ENCODE peak calls at places on chromosomes 12 and 14, in five cellular contexts. One of them, this sample, is unnamed.

GRCh38 chr14:101496779-101497420 is 64.4 kb upstream of the DIO3 start:
- DNase-seq in small intestine: no peak
- DNase-seq in fibroblast of the aortic adventitia: no peak
- DNase-seq in AG10803: no peak
- DNase-seq in psoas muscle: no peak
- DNase-seq in this sample: no peak

GRCh38 chr12:50112456-50113218 is 601 bp downstream of the COX14 start:
- DNase-seq in small intestine: peak; percentile 71
- DNase-seq in fibroblast of the aortic adventitia: no peak
- DNase-seq in AG10803: no peak
- DNase-seq in psoas muscle: no peak
- DNase-seq in this sample: no peak

GRCh38 chr12:121828826-121829225 is 25.0 kb downstream of the SETD1B start:
- DNase-seq in small intestine: no peak
- DNase-seq in fibroblast of the aortic adventitia: no peak
- DNase-seq in AG10803: no peak
- DNase-seq in psoas muscle: no peak
- DNase-seq in this sample: no peak

GRCh38 chr14:103136388-103137271 is 13.4 kb downstream of the TNFAIP2 start:
- DNase-seq in small intestine: no peak
- DNase-seq in fibroblast of the aortic adventitia: peak; percentile 58
- DNase-seq in AG10803: peak; percentile 57
- DNase-seq in psoas muscle: peak; percentile 64
- DNase-seq in this sample: no peak

GRCh38 chr14:35669782-35670181 is 135.8 kb downstream of the INSM2 start:
- DNase-seq in small intestine: peak; percentile 22
- DNase-seq in fibroblast of the aortic adventitia: peak; percentile 5
- DNase-seq in AG10803: peak; percentile 1
- DNase-seq in psoas muscle: no peak
- DNase-seq in this sample: no peak

GRCh38 chr12:98883231-98883630 is 238.1 kb downstream of the APAF1 start:
- DNase-seq in small intestine: no peak
- DNase-seq in fibroblast of the aortic adventitia: no peak
- DNase-seq in AG10803: no peak
- DNase-seq in psoas muscle: no peak
- DNase-seq in this sample: no peak

GRCh38 chr12:42541965-42542364 is 47.6 kb downstream of the PRICKLE1 start:
- DNase-seq in small intestine: no peak
- DNase-seq in fibroblast of the aortic adventitia: peak; percentile 15
- DNase-seq in AG10803: no peak
- DNase-seq in psoas muscle: no peak
- DNase-seq in this sample: no peak

GRCh38 chr14:24443053-24443683 is 592 bp upstream of the SDR39U1 start:
- DNase-seq in small intestine: no peak
- DNase-seq in fibroblast of the aortic adventitia: no peak
- DNase-seq in AG10803: no peak
- DNase-seq in psoas muscle: no peak
- DNase-seq in this sample: no peak

GRCh38 chr12:47715393-47715876 is 9.6 kb upstream of the RPAP3 start:
- DNase-seq in small intestine: peak; percentile 83
- DNase-seq in fibroblast of the aortic adventitia: peak; percentile 92
- DNase-seq in AG10803: peak; percentile 83
- DNase-seq in psoas muscle: peak; percentile 76
- DNase-seq in this sample: peak; percentile 74

GRCh38 chr12:95204141-95204866 is 13.0 kb downstream of the FGD6 start:
- DNase-seq in small intestine: peak; percentile 49
- DNase-seq in fibroblast of the aortic adventitia: peak; percentile 81
- DNase-seq in AG10803: peak; percentile 84
- DNase-seq in psoas muscle: no peak
- DNase-seq in this sample: no peak

GRCh38 chr12:25852792-25853191 is 105.7 kb upstream of the RASSF8 start:
- DNase-seq in small intestine: no peak
- DNase-seq in fibroblast of the aortic adventitia: no peak
- DNase-seq in AG10803: no peak
- DNase-seq in psoas muscle: no peak
- DNase-seq in this sample: no peak

GRCh38 chr14:53613404-53614253 is 343.0 kb downstream of the BMP4 start:
- DNase-seq in small intestine: peak; percentile 83
- DNase-seq in fibroblast of the aortic adventitia: no peak
- DNase-seq in AG10803: no peak
- DNase-seq in psoas muscle: no peak
- DNase-seq in this sample: no peak

GRCh38 chr12:115468087-115468510 is 784.1 kb upstream of the TBX3 start:
- DNase-seq in small intestine: peak; percentile 98
- DNase-seq in fibroblast of the aortic adventitia: peak; percentile 30
- DNase-seq in AG10803: no peak
- DNase-seq in psoas muscle: no peak
- DNase-seq in this sample: no peak

GRCh38 chr12:42691991-42692557 is 102.5 kb upstream of the PRICKLE1 start:
- DNase-seq in small intestine: peak; percentile 19
- DNase-seq in fibroblast of the aortic adventitia: peak; percentile 30
- DNase-seq in AG10803: no peak
- DNase-seq in psoas muscle: no peak
- DNase-seq in this sample: no peak

GRCh38 chr14:89504602-89505320 is 87.7 kb upstream of the FOXN3 start:
- DNase-seq in small intestine: no peak
- DNase-seq in fibroblast of the aortic adventitia: peak; percentile 55
- DNase-seq in AG10803: peak; percentile 91
- DNase-seq in psoas muscle: no peak
- DNase-seq in this sample: no peak

GRCh38 chr12:132461526-132461925 is 28.4 kb upstream of the FBRSL1 start:
- DNase-seq in small intestine: no peak
- DNase-seq in fibroblast of the aortic adventitia: no peak
- DNase-seq in AG10803: no peak
- DNase-seq in psoas muscle: no peak
- DNase-seq in this sample: no peak

GRCh38 chr12:127760996-127761395 is 506.0 kb upstream of the TMEM132C start:
- DNase-seq in small intestine: no peak
- DNase-seq in fibroblast of the aortic adventitia: no peak
- DNase-seq in AG10803: no peak
- DNase-seq in psoas muscle: no peak
- DNase-seq in this sample: no peak

DNA sequence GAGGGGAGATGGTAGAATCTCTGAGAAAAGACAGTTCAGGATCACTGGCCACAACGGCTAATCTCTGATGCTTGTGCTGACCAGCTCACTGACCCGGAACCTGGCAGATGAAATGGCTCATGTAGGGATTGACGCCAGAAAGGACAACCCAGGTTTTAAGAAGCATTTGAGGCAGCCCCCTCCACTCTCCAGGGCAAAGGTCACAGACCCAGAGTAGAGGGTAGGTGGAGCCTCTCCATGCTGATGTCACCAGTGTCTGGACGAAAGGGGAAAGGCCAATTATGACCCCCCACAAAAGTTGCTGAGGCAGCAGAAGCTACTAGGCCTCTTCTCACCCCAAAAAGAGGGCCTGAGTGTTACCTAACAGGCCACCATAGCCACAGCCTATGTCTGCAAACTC is 1.2 kb downstream of the METTL1 start:
- DNase-seq in small intestine: no peak
- DNase-seq in fibroblast of the aortic adventitia: no peak
- DNase-seq in AG10803: no peak
- DNase-seq in psoas muscle: no peak
- DNase-seq in this sample: no peak
- H3K4me3 ChIP-seq in small intestine: no peak overlapping the region
- H3K4me3 ChIP-seq in fibroblast of the aortic adventitia: no peak overlapping the region
- H3K4me3 ChIP-seq in AG10803: no peak overlapping the region
- H3K4me3 ChIP-seq in psoas muscle: peak overlapping the region; percentile 89
- H3K4me3 ChIP-seq in this sample: no peak overlapping the region

GRCh38 chr14:92263681-92264080 is 59.3 kb upstream of the SLC24A4 start:
- DNase-seq in small intestine: no peak
- DNase-seq in fibroblast of the aortic adventitia: no peak
- DNase-seq in AG10803: no peak
- DNase-seq in psoas muscle: no peak
- DNase-seq in this sample: no peak

GRCh38 chr14:92258934-92259333 is 64.0 kb upstream of the SLC24A4 start:
- DNase-seq in small intestine: no peak
- DNase-seq in fibroblast of the aortic adventitia: no peak
- DNase-seq in AG10803: no peak
- DNase-seq in psoas muscle: no peak
- DNase-seq in this sample: no peak

GRCh38 chr14:92254786-92255185 is 68.2 kb upstream of the SLC24A4 start:
- DNase-seq in small intestine: no peak
- DNase-seq in fibroblast of the aortic adventitia: peak; percentile 52
- DNase-seq in AG10803: peak; percentile 14
- DNase-seq in psoas muscle: peak; percentile 60
- DNase-seq in this sample: no peak

GRCh38 chr14:92259613-92260357 is 63.2 kb upstream of the SLC24A4 start:
- DNase-seq in small intestine: peak; percentile 8
- DNase-seq in fibroblast of the aortic adventitia: no peak
- DNase-seq in AG10803: no peak
- DNase-seq in psoas muscle: no peak
- DNase-seq in this sample: no peak
- H3K4me3 ChIP-seq in small intestine: no peak overlapping the region
- H3K4me3 ChIP-seq in fibroblast of the aortic adventitia: no peak overlapping the region
- H3K4me3 ChIP-seq in AG10803: no peak overlapping the region
- H3K4me3 ChIP-seq in psoas muscle: no peak overlapping the region
- H3K4me3 ChIP-seq in this sample: no peak overlapping the region

DNA sequence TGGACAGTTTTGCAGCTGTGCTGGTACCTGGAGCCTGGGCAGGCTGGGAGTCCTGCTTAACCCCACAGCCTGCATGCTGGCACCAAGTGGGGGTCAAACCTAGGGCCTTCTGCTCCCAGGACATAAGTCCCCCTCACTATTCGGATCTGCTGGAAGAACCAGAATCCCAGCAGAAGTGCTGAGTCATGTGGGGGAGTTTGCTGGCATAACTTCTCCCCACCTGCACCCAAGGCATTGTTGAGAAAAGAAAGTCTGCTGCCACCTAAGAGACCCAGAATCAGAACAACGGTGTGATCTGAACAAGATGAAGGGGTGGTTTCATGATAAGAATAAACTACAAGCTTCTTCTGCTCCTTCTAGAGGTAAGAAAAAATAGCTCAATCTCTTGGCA is 102.7 kb downstream of the RBM19 start:
- DNase-seq in small intestine: no peak
- DNase-seq in fibroblast of the aortic adventitia: peak; percentile 25
- DNase-seq in AG10803: no peak
- DNase-seq in psoas muscle: no peak
- DNase-seq in this sample: no peak
- H3K4me3 ChIP-seq in small intestine: no peak overlapping the region
- H3K4me3 ChIP-seq in fibroblast of the aortic adventitia: no peak overlapping the region
- H3K4me3 ChIP-seq in AG10803: no peak overlapping the region
- H3K4me3 ChIP-seq in psoas muscle: no peak overlapping the region
- H3K4me3 ChIP-seq in this sample: no peak overlapping the region

DNA sequence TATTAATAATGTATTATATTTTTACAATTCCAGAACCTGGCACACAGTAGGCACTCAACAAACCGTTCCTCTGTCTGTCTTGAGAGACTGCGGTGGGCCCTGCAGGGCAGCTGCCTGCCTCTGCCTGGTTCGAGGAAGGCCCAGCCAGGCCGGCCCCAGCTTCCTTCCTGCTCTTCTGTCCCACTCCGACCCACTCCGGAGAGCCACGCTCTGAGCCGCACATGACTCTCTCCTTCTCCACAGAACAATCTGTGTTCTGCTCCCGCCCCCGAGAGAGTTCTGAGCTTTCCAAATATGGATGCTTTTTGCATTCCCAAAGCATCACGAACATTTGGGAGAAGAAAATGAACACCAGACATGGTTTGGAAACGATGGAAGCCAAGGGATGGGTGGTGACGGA is 57.3 kb downstream of the TTC7B start:
- DNase-seq in small intestine: no peak
- DNase-seq in fibroblast of the aortic adventitia: peak; percentile 67
- DNase-seq in AG10803: peak; percentile 76
- DNase-seq in psoas muscle: peak; percentile 64
- DNase-seq in this sample: no peak
- H3K4me3 ChIP-seq in small intestine: peak overlapping the region; percentile 34
- H3K4me3 ChIP-seq in fibroblast of the aortic adventitia: peak overlapping the region; percentile 77
- H3K4me3 ChIP-seq in AG10803: peak overlapping the region; percentile 76
- H3K4me3 ChIP-seq in psoas muscle: peak overlapping the region; percentile 67
- H3K4me3 ChIP-seq in this sample: peak overlapping the region; percentile 79

GRCh38 chr12:6202846-6203245 is 2.6 kb downstream of the CD9 start:
- DNase-seq in small intestine: no peak
- DNase-seq in fibroblast of the aortic adventitia: no peak
- DNase-seq in AG10803: no peak
- DNase-seq in psoas muscle: no peak
- DNase-seq in this sample: no peak
- H3K4me3 ChIP-seq in small intestine: no peak overlapping the region
- H3K4me3 ChIP-seq in fibroblast of the aortic adventitia: no peak overlapping the region
- H3K4me3 ChIP-seq in AG10803: no peak overlapping the region
- H3K4me3 ChIP-seq in psoas muscle: peak overlapping the region; percentile 79
- H3K4me3 ChIP-seq in this sample: no peak overlapping the region

DNA sequence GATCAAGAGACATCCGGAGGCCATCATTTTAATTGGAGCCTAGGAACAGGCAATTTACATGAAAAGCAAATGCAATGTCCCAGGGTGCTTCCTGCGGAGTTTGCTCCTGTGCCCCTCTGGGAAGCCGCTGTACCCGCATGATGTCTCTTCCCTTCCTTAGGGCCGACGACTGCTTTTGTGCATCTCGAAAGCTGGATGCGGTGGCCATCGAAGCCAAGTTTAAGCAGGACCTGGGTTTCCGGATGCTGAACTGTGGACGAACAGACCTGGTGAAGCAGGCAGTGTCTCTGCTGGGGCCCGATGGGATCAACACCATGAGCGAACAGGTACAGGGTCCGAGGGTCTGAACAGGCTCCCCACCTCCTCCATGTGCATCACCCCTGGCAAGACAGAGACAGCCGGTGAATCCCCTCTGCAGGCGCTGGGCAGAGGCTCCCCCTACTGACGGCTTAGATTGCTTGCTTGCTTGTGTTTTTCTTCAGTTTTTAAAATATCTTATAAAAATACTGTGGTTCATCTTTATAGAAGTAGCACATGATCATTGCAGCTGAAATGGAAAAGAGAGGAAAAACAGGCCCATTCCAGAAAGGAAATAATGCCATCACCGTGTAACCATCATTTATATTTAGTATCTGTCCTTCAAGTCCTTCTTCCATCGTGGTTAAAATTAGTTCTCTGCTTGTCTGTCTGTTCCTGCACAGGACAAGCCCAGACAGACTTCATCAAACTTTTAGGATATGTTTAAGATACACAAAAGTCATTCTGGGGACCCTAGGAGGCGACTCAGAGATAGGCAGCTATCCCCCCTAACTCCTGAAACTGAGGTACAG is 75.4 kb upstream of the PWP1 start:
- DNase-seq in small intestine: peak; percentile 20
- DNase-seq in fibroblast of the aortic adventitia: peak; percentile 65
- DNase-seq in AG10803: peak; percentile 37
- DNase-seq in psoas muscle: no peak
- DNase-seq in this sample: peak; percentile 11
- H3K4me3 ChIP-seq in small intestine: no peak overlapping the region
- H3K4me3 ChIP-seq in fibroblast of the aortic adventitia: no peak overlapping the region
- H3K4me3 ChIP-seq in AG10803: no peak overlapping the region
- H3K4me3 ChIP-seq in psoas muscle: no peak overlapping the region
- H3K4me3 ChIP-seq in this sample: no peak overlapping the region

GRCh38 chr14:59272633-59273032 is 84.2 kb downstream of the DAAM1 start:
- DNase-seq in small intestine: no peak
- DNase-seq in fibroblast of the aortic adventitia: no peak
- DNase-seq in AG10803: no peak
- DNase-seq in psoas muscle: no peak
- DNase-seq in this sample: no peak

GRCh38 chr14:59275668-59276067 is 87.2 kb downstream of the DAAM1 start:
- DNase-seq in small intestine: no peak
- DNase-seq in fibroblast of the aortic adventitia: peak; percentile 92
- DNase-seq in AG10803: peak; percentile 86
- DNase-seq in psoas muscle: no peak
- DNase-seq in this sample: no peak

GRCh38 chr14:59273737-59274136 is 85.3 kb downstream of the DAAM1 start:
- DNase-seq in small intestine: no peak
- DNase-seq in fibroblast of the aortic adventitia: no peak
- DNase-seq in AG10803: no peak
- DNase-seq in psoas muscle: no peak
- DNase-seq in this sample: no peak

GRCh38 chr14:59276235-59276634 is 87.8 kb downstream of the DAAM1 start:
- DNase-seq in small intestine: no peak
- DNase-seq in fibroblast of the aortic adventitia: no peak
- DNase-seq in AG10803: no peak
- DNase-seq in psoas muscle: no peak
- DNase-seq in this sample: no peak

GRCh38 chr14:59274991-59275391 is 86.5 kb downstream of the DAAM1 start:
- DNase-seq in small intestine: no peak
- DNase-seq in fibroblast of the aortic adventitia: no peak
- DNase-seq in AG10803: no peak
- DNase-seq in psoas muscle: no peak
- DNase-seq in this sample: no peak
- H3K4me3 ChIP-seq in small intestine: no peak overlapping the region
- H3K4me3 ChIP-seq in fibroblast of the aortic adventitia: no peak overlapping the region
- H3K4me3 ChIP-seq in AG10803: no peak overlapping the region
- H3K4me3 ChIP-seq in psoas muscle: no peak overlapping the region
- H3K4me3 ChIP-seq in this sample: no peak overlapping the region

This sample was measured in naive thymus-derived CD4-positive, alpha-beta T cell.